ENCODE peak calls at places on chromosomes 13 and 19, in six cellular contexts. I is neuronal stem cell, N is mesendoderm, K is IMR-90, S is H9, X is H1. L is an unnamed sample.

GRCh38 chr19:13905634-13906524 is at the start of the genes BRME1 and CC2D1A:
- DNase-seq in I (peak), N (peak), K (peak), S (peak), X (peak), L (peak)

GRCh38 chr13:50128406-50129048 is 113.3 kb downstream of the KCNRG start:
- DNase-seq in I (peak), N (peak), K (no peak), S (peak), X (no peak), L (no peak)

GRCh38 chr13:42355841-42356575 is 84.1 kb downstream of the AKAP11 start:
- DNase-seq in I (no peak), N (no peak), K (no peak), S (no peak), X (no peak), L (no peak)

GRCh38 chr19:54248016-54248601 is 5.5 kb upstream of the LILRA6 start:
- DNase-seq in I (no peak), N (no peak), K (peak), S (no peak), X (no peak), L (no peak)

GRCh38 chr13:99911965-99912566 is 59.5 kb downstream of the ZIC5 start:
- DNase-seq in I (no peak), N (no peak), K (no peak), S (no peak), X (no peak), L (no peak)

GRCh38 chr19:8321067-8321759 is at the start of the genes NDUFA7 and RPS28:
- DNase-seq in I (peak), N (peak), K (peak), S (peak), X (peak), L (peak)

GRCh38 chr19:45827459-45828093 is 12.5 kb upstream of the RSPH6A start:
- DNase-seq in I (no peak), N (no peak), K (no peak), S (no peak), X (no peak), L (no peak)

GRCh38 chr13:50189450-50189849 is 174.2 kb downstream of the KCNRG start:
- DNase-seq in I (no peak), N (peak), K (no peak), S (no peak), X (no peak), L (no peak)

GRCh38 chr13:101139076-101139475 is 277.2 kb downstream of the NALCN start:
- DNase-seq in I (no peak), N (no peak), K (no peak), S (no peak), X (no peak), L (peak)

GRCh38 chr13:66635526-66635925 is 594.6 kb downstream of the PCDH9 start:
- DNase-seq in I (no peak), N (no peak), K (peak), S (no peak), X (no peak), L (peak)

GRCh38 chr13:42847891-42848663 is 66.7 kb downstream of the FAM216B start:
- DNase-seq in I (no peak), N (no peak), K (peak), S (no peak), X (no peak), L (peak)

GRCh38 chr19:50658438-50659317 is 9.4 kb downstream of the C19orf81 start:
- DNase-seq in I (peak), N (peak), K (peak), S (peak), X (peak), L (no peak)

GRCh38 chr19:51811344-51811743 is 16.4 kb downstream of the FPR3 start:
- DNase-seq in I (no peak), N (no peak), K (no peak), S (no peak), X (no peak), L (no peak)

GRCh38 chr13:20891034-20891433 is 11.5 kb downstream of the XPO4 start:
- DNase-seq in I (no peak), N (no peak), K (no peak), S (no peak), X (no peak), L (no peak)

GRCh38 chr13:48866204-48866603 is 109.5 kb upstream of the FNDC3A start:
- DNase-seq in I (no peak), N (peak), K (no peak), S (no peak), X (no peak), L (no peak)

GRCh38 chr19:27676877-27677276 is 1536.1 kb downstream of the UQCRFS1 start:
- DNase-seq in I (no peak), N (no peak), K (no peak), S (peak), X (no peak), L (no peak)

GRCh38 chr19:5536337-5536894 is 31.3 kb downstream of the TINCR start:
- DNase-seq in I (peak), N (peak), K (peak), S (peak), X (peak), L (peak)

GRCh38 chr13:77860621-77861020 is 58.0 kb downstream of the EDNRB start:
- DNase-seq in I (no peak), N (no peak), K (peak), S (no peak), X (no peak), L (peak)

GRCh38 chr19:22545751-22546150 is 88.4 kb upstream of the ZNF492 start:
- DNase-seq in I (no peak), N (peak), K (no peak), S (no peak), X (no peak), L (no peak)

GRCh38 chr19:39408392-39409206 is 2.0 kb downstream of the ZFP36 start:
- DNase-seq in I (no peak), N (no peak), K (peak), S (no peak), X (no peak), L (peak)

GRCh38 chr19:6126335-6126974 is 9.0 kb upstream of the ACSBG2 start:
- DNase-seq in I (no peak), N (peak), K (peak), S (peak), X (no peak), L (peak)

GRCh38 chr19:604355-604754 is 14.7 kb downstream of the HCN2 start:
- DNase-seq in I (no peak), N (peak), K (no peak), S (peak), X (no peak), L (no peak)

GRCh38 chr13:105991622-105992254 is 543.7 kb downstream of the EFNB2 start:
- DNase-seq in I (no peak), N (peak), K (peak), S (no peak), X (no peak), L (peak)

DNA sequence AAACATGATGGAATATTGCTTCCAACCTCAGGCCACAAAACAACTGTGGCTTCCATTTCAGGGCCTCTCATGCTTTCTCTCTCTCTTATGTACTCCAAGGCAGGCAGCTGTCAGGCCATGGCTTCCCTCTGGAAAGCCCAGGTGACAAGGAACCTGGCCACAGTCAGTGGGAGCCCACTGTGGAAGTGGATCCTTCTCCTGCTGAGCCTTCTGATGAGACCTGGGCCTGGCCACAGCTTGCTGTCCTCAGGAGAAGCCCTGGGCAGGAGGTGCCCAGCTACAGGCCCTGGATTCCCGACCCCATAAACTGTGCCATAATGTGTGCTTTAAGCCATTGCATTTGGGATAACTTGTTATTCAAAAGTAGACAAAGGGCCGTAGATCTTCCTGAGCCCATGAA is 71.2 kb downstream of the SPACA7 start:
- DNase-seq in I (no peak), N (no peak), K (no peak), S (no peak), X (no peak), L (no peak)
- H3K23ac ChIP-seq in I (no peak), N (no peak), K (no peak), S (no peak), X (no peak), L (no peak)

GRCh38 chr13:110911880-110912279 is 3.0 kb downstream of the ANKRD10 start:
- DNase-seq in I (no peak), N (no peak), K (peak), S (no peak), X (no peak), L (peak)

GRCh38 chr13:110904748-110905147 is 10.1 kb downstream of the ANKRD10 start:
- DNase-seq in I (no peak), N (no peak), K (no peak), S (no peak), X (no peak), L (no peak)

GRCh38 chr13:110907301-110907700 is 7.6 kb downstream of the ANKRD10 start:
- DNase-seq in I (no peak), N (no peak), K (no peak), S (no peak), X (no peak), L (no peak)

GRCh38 chr13:110910013-110910890 is 4.6 kb downstream of the ANKRD10 start:
- DNase-seq in I (no peak), N (no peak), K (no peak), S (no peak), X (no peak), L (no peak)

DNA sequence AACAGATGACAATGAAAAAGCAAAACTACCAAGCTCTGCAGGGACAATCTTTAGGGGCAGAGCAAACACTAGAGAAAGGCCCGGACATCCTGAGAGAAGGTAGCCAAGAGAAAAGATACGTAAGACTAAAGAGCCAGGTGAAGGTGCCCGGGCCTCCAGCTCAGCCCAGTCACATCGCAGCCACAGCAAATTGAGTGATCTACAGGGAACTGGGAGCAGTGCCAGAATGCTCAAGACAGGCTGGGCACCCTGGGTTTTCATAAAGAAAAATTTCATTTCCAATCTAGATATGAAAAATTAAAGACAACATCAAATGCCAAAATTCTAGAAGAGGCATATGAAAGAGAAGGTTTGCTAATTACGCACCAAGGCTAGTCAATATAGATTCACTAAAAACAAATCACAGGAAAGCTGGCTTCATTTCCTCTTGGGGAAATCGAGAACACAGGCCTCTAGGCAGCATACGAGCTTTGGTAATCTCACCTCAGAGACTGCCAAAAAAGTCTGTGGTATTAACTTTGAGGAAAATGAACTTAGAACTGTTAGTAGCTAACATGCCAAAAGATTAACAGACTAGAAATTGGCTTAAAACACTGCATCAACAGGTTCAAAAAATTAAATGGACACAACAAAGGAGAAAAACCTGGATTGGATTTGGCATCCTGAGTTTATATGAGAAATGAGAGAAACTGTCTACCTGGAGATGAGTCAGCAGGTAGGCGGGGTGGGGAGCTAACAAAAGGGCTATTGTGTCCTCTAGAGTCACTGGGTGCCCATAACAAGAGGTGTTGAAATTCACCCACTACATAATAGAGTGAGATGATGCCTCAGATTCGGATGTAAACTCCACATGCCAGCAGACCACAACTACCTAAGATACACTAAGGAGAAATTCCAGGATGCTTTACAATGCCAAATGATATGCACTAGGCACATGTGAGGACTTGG is 6.6 kb downstream of the ANKRD10 start:
- DNase-seq in I (no peak), N (peak), K (peak), S (peak), X (peak), L (peak)
- H3K27ac ChIP-seq in I (no peak), N (no peak), K (no peak), S (peak), X (peak), L (no peak)

DNA sequence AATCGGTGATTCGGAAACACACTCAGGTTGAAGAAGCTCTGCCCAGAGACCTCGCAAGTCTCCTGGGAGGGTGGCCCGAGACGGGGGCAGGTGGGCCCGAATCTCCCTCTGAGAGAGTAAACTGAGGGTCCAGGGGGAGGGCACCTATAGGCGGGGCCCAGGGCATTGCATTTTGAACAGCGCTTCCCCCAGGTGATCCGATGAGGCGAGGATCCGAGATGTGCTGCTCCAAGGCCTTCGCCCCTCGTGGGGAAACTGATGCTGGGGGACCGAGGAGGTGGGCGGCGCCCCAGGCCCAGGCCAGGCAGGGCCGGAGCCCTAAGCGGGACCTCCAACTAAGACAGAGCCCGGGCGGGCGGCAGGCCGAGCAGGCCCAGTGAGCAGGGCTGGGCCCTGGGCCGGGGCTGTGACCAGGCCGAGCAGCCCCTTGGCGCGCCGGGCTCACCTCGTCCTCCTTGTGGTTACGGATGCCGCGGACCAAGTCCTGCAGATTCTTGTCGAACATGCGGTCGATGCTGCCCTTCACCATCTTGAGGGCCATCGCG is 500 bp downstream of the AP3D1 start:
- DNase-seq in I (no peak), N (peak), K (no peak), S (no peak), X (no peak), L (peak)
- H3K23ac ChIP-seq in I (peak), N (peak), K (peak), S (no peak), X (no peak), L (peak)

DNA sequence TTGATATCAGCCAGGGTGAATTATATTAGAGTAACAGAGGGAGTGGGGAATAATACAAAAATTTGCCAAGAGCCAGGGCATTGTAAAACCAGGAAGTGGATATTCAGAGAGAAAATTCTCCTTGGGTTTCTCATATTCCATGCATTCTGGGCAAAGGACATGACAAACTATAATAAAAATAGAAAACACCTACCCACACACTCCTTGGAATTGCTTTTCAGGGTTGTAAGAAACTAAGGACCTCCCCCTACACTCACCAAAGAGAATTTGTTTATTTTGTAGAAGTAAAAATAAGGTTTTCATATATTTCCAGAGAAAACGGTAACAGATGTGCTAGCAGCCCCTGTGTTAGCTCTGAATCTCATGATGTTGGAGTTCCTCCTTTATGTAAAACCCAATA is 649.6 kb downstream of the SLITRK1 start:
- DNase-seq in I (no peak), N (no peak), K (peak), S (no peak), X (no peak), L (no peak)
- H3K27ac ChIP-seq in I (no peak), N (no peak), K (no peak), S (no peak), X (no peak), L (no peak)

GRCh38 chr19:31318790-31319189 is 30.4 kb downstream of the TSHZ3 start:
- DNase-seq in I (no peak), N (no peak), K (no peak), S (no peak), X (no peak), L (no peak)
- H3K23ac ChIP-seq in I (no peak), N (no peak), K (peak), S (no peak), X (no peak), L (no peak)

GRCh38 chr13:104372128-104372527 is 1305.9 kb upstream of the SLC10A2 start:
- DNase-seq in I (no peak), N (no peak), K (no peak), S (no peak), X (no peak), L (no peak)

GRCh38 chr13:104376588-104376987 is 1310.4 kb upstream of the SLC10A2 start:
- DNase-seq in I (no peak), N (no peak), K (no peak), S (no peak), X (no peak), L (no peak)
- H3K27ac ChIP-seq in I (no peak), N (no peak), K (no peak), S (no peak), X (no peak), L (no peak)

DNA sequence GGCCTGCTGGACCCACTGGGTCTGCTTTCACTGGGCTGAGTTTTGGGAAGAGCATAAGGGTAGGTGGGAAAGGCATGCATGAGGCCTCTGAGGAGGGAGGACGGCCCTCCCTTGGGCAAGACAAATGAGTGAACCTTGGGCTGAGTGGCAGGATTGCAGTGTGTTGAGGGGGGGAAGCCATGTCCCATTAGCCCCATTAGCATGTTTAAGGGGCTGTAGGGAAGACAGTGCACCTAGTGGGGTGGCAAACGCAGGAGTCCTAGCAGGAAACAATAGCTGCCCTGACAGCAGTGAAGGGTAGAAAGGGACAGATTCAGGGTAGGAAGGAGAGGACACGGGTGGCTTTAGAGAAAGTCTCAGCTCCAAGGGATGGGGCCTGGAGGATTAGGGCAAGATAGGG is 3.1 kb upstream of the ZBTB45 start:
- DNase-seq in I (no peak), N (no peak), K (no peak), S (peak), X (no peak), L (no peak)
- H3K23ac ChIP-seq in I (peak), N (no peak), K (no peak), S (no peak), X (no peak), L (no peak)

DNA sequence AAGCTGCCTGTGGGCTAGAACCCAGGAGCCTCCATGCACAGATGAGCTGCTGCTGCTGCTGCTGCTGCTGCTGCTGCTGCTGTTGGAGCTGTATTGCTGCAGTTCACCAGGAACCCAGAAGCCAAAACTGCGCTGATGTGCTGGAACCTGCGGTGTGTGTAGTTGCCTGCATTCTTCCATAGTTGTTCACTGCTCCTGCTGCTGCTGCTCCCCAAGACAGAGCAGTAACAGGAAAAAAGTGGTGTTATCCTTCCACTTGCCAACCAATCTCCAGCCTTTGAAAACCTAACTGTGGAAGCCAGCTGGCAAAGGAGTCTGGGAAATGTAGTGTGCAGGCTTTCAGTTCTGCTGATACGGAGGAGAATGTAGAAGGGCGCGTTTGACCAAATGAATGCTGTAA is 37.9 kb downstream of the ARHGAP35 start:
- DNase-seq in I (no peak), N (no peak), K (peak), S (no peak), X (no peak), L (peak)
- H3K27ac ChIP-seq in I (no peak), N (no peak), K (no peak), S (no peak), X (no peak), L (no peak)

GRCh38 chr19:2362039-2362969 is 2.2 kb downstream of the TMPRSS9 start:
- DNase-seq in I (no peak), N (no peak), K (no peak), S (no peak), X (no peak), L (no peak)
- H3K23ac ChIP-seq in I (no peak), N (no peak), K (no peak), S (no peak), X (no peak), L (no peak)

GRCh38 chr13:46211521-46212351 is at the start of gene LRRC63:
- DNase-seq in I (peak), N (peak), K (no peak), S (peak), X (no peak), L (peak)
- H3K27ac ChIP-seq in I (no peak), N (no peak), K (no peak), S (no peak), X (no peak), L (no peak)